ENCODE peak calls at places on chromosomes 12 and 14, in eight cellular contexts. One of them, this sample, is unnamed.

GRCh38 chr12:48151103-48151771 is 6.1 kb downstream of the ASB8 start:
- DNase-seq in SW480: no peak
- DNase-seq in frontal cortex: no peak
- DNase-seq in activated T-helper 1 cell treated with anti-CD3 and anti-CD28 coated beads, Interleukin-2, amount 50 U/mL, for 16 hours: no peak
- DNase-seq in HuH-7.5: no peak
- DNase-seq in CD4-positive, CD25-positive, alpha-beta regulatory T cell: no peak
- DNase-seq in NCI-H1092: no peak
- DNase-seq in AG04450: no peak
- DNase-seq in this sample: no peak

GRCh38 chr12:31896514-31897039 is 62.6 kb upstream of the RESF1 start:
- DNase-seq in SW480: no peak
- DNase-seq in frontal cortex: no peak
- DNase-seq in activated T-helper 1 cell treated with anti-CD3 and anti-CD28 coated beads, Interleukin-2, amount 50 U/mL, for 16 hours: peak; percentile 72
- DNase-seq in HuH-7.5: no peak
- DNase-seq in CD4-positive, CD25-positive, alpha-beta regulatory T cell: peak; percentile 96
- DNase-seq in NCI-H1092: no peak
- DNase-seq in AG04450: no peak
- DNase-seq in this sample: peak; percentile 67

GRCh38 chr12:100675432-100675831 is 101.9 kb downstream of the GAS2L3 start:
- DNase-seq in SW480: no peak
- DNase-seq in frontal cortex: no peak
- DNase-seq in activated T-helper 1 cell treated with anti-CD3 and anti-CD28 coated beads, Interleukin-2, amount 50 U/mL, for 16 hours: no peak
- DNase-seq in HuH-7.5: no peak
- DNase-seq in CD4-positive, CD25-positive, alpha-beta regulatory T cell: no peak
- DNase-seq in NCI-H1092: peak; percentile 22
- DNase-seq in AG04450: peak; percentile 47
- DNase-seq in this sample: no peak

GRCh38 chr12:59122784-59123183 is 202.5 kb upstream of the LRIG3 start:
- DNase-seq in SW480: no peak
- DNase-seq in frontal cortex: no peak
- DNase-seq in activated T-helper 1 cell treated with anti-CD3 and anti-CD28 coated beads, Interleukin-2, amount 50 U/mL, for 16 hours: no peak
- DNase-seq in HuH-7.5: no peak
- DNase-seq in CD4-positive, CD25-positive, alpha-beta regulatory T cell: no peak
- DNase-seq in NCI-H1092: no peak
- DNase-seq in AG04450: no peak
- DNase-seq in this sample: no peak

GRCh38 chr14:95068091-95068490 is 89.2 kb downstream of the DICER1 start:
- DNase-seq in SW480: no peak
- DNase-seq in frontal cortex: no peak
- DNase-seq in activated T-helper 1 cell treated with anti-CD3 and anti-CD28 coated beads, Interleukin-2, amount 50 U/mL, for 16 hours: no peak
- DNase-seq in HuH-7.5: no peak
- DNase-seq in CD4-positive, CD25-positive, alpha-beta regulatory T cell: no peak
- DNase-seq in NCI-H1092: no peak
- DNase-seq in AG04450: no peak
- DNase-seq in this sample: no peak

GRCh38 chr12:89861086-89861485 is 152.4 kb upstream of the ATP2B1 start:
- DNase-seq in SW480: no peak
- DNase-seq in frontal cortex: no peak
- DNase-seq in activated T-helper 1 cell treated with anti-CD3 and anti-CD28 coated beads, Interleukin-2, amount 50 U/mL, for 16 hours: no peak
- DNase-seq in HuH-7.5: no peak
- DNase-seq in CD4-positive, CD25-positive, alpha-beta regulatory T cell: no peak
- DNase-seq in NCI-H1092: no peak
- DNase-seq in AG04450: no peak
- DNase-seq in this sample: no peak

GRCh38 chr14:74846168-74846567 is 29.8 kb downstream of the PROX2 start:
- DNase-seq in SW480: no peak
- DNase-seq in frontal cortex: no peak
- DNase-seq in activated T-helper 1 cell treated with anti-CD3 and anti-CD28 coated beads, Interleukin-2, amount 50 U/mL, for 16 hours: no peak
- DNase-seq in HuH-7.5: no peak
- DNase-seq in CD4-positive, CD25-positive, alpha-beta regulatory T cell: no peak
- DNase-seq in NCI-H1092: no peak
- DNase-seq in AG04450: no peak
- DNase-seq in this sample: no peak

GRCh38 chr12:11543513-11544168 is 105.8 kb upstream of the ETV6 start:
- DNase-seq in SW480: no peak
- DNase-seq in frontal cortex: no peak
- DNase-seq in activated T-helper 1 cell treated with anti-CD3 and anti-CD28 coated beads, Interleukin-2, amount 50 U/mL, for 16 hours: no peak
- DNase-seq in HuH-7.5: no peak
- DNase-seq in CD4-positive, CD25-positive, alpha-beta regulatory T cell: no peak
- DNase-seq in NCI-H1092: no peak
- DNase-seq in AG04450: no peak
- DNase-seq in this sample: no peak

GRCh38 chr12:25594376-25594775 is 41.3 kb upstream of the LMNTD1 start:
- DNase-seq in SW480: no peak
- DNase-seq in frontal cortex: no peak
- DNase-seq in activated T-helper 1 cell treated with anti-CD3 and anti-CD28 coated beads, Interleukin-2, amount 50 U/mL, for 16 hours: no peak
- DNase-seq in HuH-7.5: no peak
- DNase-seq in CD4-positive, CD25-positive, alpha-beta regulatory T cell: no peak
- DNase-seq in NCI-H1092: no peak
- DNase-seq in AG04450: no peak
- DNase-seq in this sample: no peak

GRCh38 chr14:100540141-100540925 is 46.9 kb downstream of the BEGAIN start:
- DNase-seq in SW480: no peak
- DNase-seq in frontal cortex: no peak
- DNase-seq in activated T-helper 1 cell treated with anti-CD3 and anti-CD28 coated beads, Interleukin-2, amount 50 U/mL, for 16 hours: no peak
- DNase-seq in HuH-7.5: no peak
- DNase-seq in CD4-positive, CD25-positive, alpha-beta regulatory T cell: no peak
- DNase-seq in NCI-H1092: no peak
- DNase-seq in AG04450: no peak
- DNase-seq in this sample: no peak

GRCh38 chr12:79932393-79932792 is 2.5 kb downstream of the PPP1R12A start:
- DNase-seq in SW480: no peak
- DNase-seq in frontal cortex: no peak
- DNase-seq in activated T-helper 1 cell treated with anti-CD3 and anti-CD28 coated beads, Interleukin-2, amount 50 U/mL, for 16 hours: no peak
- DNase-seq in HuH-7.5: no peak
- DNase-seq in CD4-positive, CD25-positive, alpha-beta regulatory T cell: no peak
- DNase-seq in NCI-H1092: no peak
- DNase-seq in AG04450: no peak
- DNase-seq in this sample: no peak

GRCh38 chr14:105120056-105120455 is 48.5 kb downstream of the JAG2 start:
- DNase-seq in SW480: no peak
- DNase-seq in frontal cortex: no peak
- DNase-seq in activated T-helper 1 cell treated with anti-CD3 and anti-CD28 coated beads, Interleukin-2, amount 50 U/mL, for 16 hours: no peak
- DNase-seq in HuH-7.5: no peak
- DNase-seq in CD4-positive, CD25-positive, alpha-beta regulatory T cell: no peak
- DNase-seq in NCI-H1092: no peak
- DNase-seq in AG04450: no peak
- DNase-seq in this sample: no peak

GRCh38 chr12:82765971-82766705 is 79.4 kb downstream of the TMTC2 start:
- DNase-seq in SW480: no peak
- DNase-seq in frontal cortex: no peak
- DNase-seq in activated T-helper 1 cell treated with anti-CD3 and anti-CD28 coated beads, Interleukin-2, amount 50 U/mL, for 16 hours: no peak
- DNase-seq in HuH-7.5: no peak
- DNase-seq in CD4-positive, CD25-positive, alpha-beta regulatory T cell: no peak
- DNase-seq in NCI-H1092: no peak
- DNase-seq in AG04450: no peak
- DNase-seq in this sample: no peak

GRCh38 chr14:65109357-65109756 is 7.0 kb upstream of the MAX start:
- DNase-seq in SW480: no peak
- DNase-seq in frontal cortex: no peak
- DNase-seq in activated T-helper 1 cell treated with anti-CD3 and anti-CD28 coated beads, Interleukin-2, amount 50 U/mL, for 16 hours: no peak
- DNase-seq in HuH-7.5: no peak
- DNase-seq in CD4-positive, CD25-positive, alpha-beta regulatory T cell: no peak
- DNase-seq in NCI-H1092: no peak
- DNase-seq in AG04450: no peak
- DNase-seq in this sample: no peak

GRCh38 chr12:131894981-131895639 is 688 bp downstream of the ULK1 start:
- DNase-seq in SW480: no peak
- DNase-seq in frontal cortex: peak; percentile 42
- DNase-seq in activated T-helper 1 cell treated with anti-CD3 and anti-CD28 coated beads, Interleukin-2, amount 50 U/mL, for 16 hours: no peak
- DNase-seq in HuH-7.5: peak; percentile 58
- DNase-seq in CD4-positive, CD25-positive, alpha-beta regulatory T cell: no peak
- DNase-seq in NCI-H1092: no peak
- DNase-seq in AG04450: no peak
- DNase-seq in this sample: no peak

GRCh38 chr12:76002598-76003262 is 28.8 kb downstream of the PHLDA1 start:
- DNase-seq in SW480: no peak
- DNase-seq in frontal cortex: no peak
- DNase-seq in activated T-helper 1 cell treated with anti-CD3 and anti-CD28 coated beads, Interleukin-2, amount 50 U/mL, for 16 hours: no peak
- DNase-seq in HuH-7.5: no peak
- DNase-seq in CD4-positive, CD25-positive, alpha-beta regulatory T cell: no peak
- DNase-seq in NCI-H1092: no peak
- DNase-seq in AG04450: no peak
- DNase-seq in this sample: no peak

GRCh38 chr14:71319646-71320045 is 412.4 kb downstream of the PCNX1 start:
- DNase-seq in SW480: peak; percentile 36
- DNase-seq in frontal cortex: no peak
- DNase-seq in activated T-helper 1 cell treated with anti-CD3 and anti-CD28 coated beads, Interleukin-2, amount 50 U/mL, for 16 hours: no peak
- DNase-seq in HuH-7.5: no peak
- DNase-seq in CD4-positive, CD25-positive, alpha-beta regulatory T cell: no peak
- DNase-seq in NCI-H1092: no peak
- DNase-seq in AG04450: no peak
- DNase-seq in this sample: no peak

GRCh38 chr12:107591095-107591375 is 94.6 kb upstream of the PWP1 start:
- DNase-seq in SW480: no peak
- DNase-seq in frontal cortex: no peak
- DNase-seq in activated T-helper 1 cell treated with anti-CD3 and anti-CD28 coated beads, Interleukin-2, amount 50 U/mL, for 16 hours: no peak
- DNase-seq in HuH-7.5: no peak
- DNase-seq in CD4-positive, CD25-positive, alpha-beta regulatory T cell: no peak
- DNase-seq in NCI-H1092: no peak
- DNase-seq in AG04450: no peak
- DNase-seq in this sample: no peak

GRCh38 chr14:49971156-49972141 is 78.6 kb downstream of the ARF6 start:
- DNase-seq in SW480: no peak
- DNase-seq in frontal cortex: no peak
- DNase-seq in activated T-helper 1 cell treated with anti-CD3 and anti-CD28 coated beads, Interleukin-2, amount 50 U/mL, for 16 hours: no peak
- DNase-seq in HuH-7.5: no peak
- DNase-seq in CD4-positive, CD25-positive, alpha-beta regulatory T cell: peak; percentile 95
- DNase-seq in NCI-H1092: peak; percentile 30
- DNase-seq in AG04450: no peak
- DNase-seq in this sample: no peak

GRCh38 chr14:68609012-68609411 is 183.9 kb downstream of the ZFP36L1 start:
- DNase-seq in SW480: no peak
- DNase-seq in frontal cortex: no peak
- DNase-seq in activated T-helper 1 cell treated with anti-CD3 and anti-CD28 coated beads, Interleukin-2, amount 50 U/mL, for 16 hours: no peak
- DNase-seq in HuH-7.5: no peak
- DNase-seq in CD4-positive, CD25-positive, alpha-beta regulatory T cell: no peak
- DNase-seq in NCI-H1092: no peak
- DNase-seq in AG04450: no peak
- DNase-seq in this sample: no peak

GRCh38 chr14:32509632-32510187 is 180.6 kb downstream of the AKAP6 start:
- DNase-seq in SW480: no peak
- DNase-seq in frontal cortex: peak; percentile 12
- DNase-seq in activated T-helper 1 cell treated with anti-CD3 and anti-CD28 coated beads, Interleukin-2, amount 50 U/mL, for 16 hours: no peak
- DNase-seq in HuH-7.5: no peak
- DNase-seq in CD4-positive, CD25-positive, alpha-beta regulatory T cell: no peak
- DNase-seq in NCI-H1092: no peak
- DNase-seq in AG04450: peak; percentile 88
- DNase-seq in this sample: no peak

GRCh38 chr12:112937741-112938719 is at the start of gene OAS3:
- DNase-seq in SW480: peak; percentile 81
- DNase-seq in frontal cortex: peak; percentile 52
- DNase-seq in activated T-helper 1 cell treated with anti-CD3 and anti-CD28 coated beads, Interleukin-2, amount 50 U/mL, for 16 hours: peak; percentile 47
- DNase-seq in HuH-7.5: peak; percentile 45
- DNase-seq in CD4-positive, CD25-positive, alpha-beta regulatory T cell: peak; percentile 72
- DNase-seq in NCI-H1092: peak; percentile 54
- DNase-seq in AG04450: peak; percentile 46
- DNase-seq in this sample: peak; percentile 66

GRCh38 chr12:119710941-119711551 is 43.1 kb downstream of the PRKAB1 start:
- DNase-seq in SW480: no peak
- DNase-seq in frontal cortex: no peak
- DNase-seq in activated T-helper 1 cell treated with anti-CD3 and anti-CD28 coated beads, Interleukin-2, amount 50 U/mL, for 16 hours: no peak
- DNase-seq in HuH-7.5: no peak
- DNase-seq in CD4-positive, CD25-positive, alpha-beta regulatory T cell: no peak
- DNase-seq in NCI-H1092: no peak
- DNase-seq in AG04450: no peak
- DNase-seq in this sample: no peak

GRCh38 chr14:93019367-93019843 is 96.3 kb downstream of the ITPK1 start:
- DNase-seq in SW480: no peak
- DNase-seq in frontal cortex: no peak
- DNase-seq in activated T-helper 1 cell treated with anti-CD3 and anti-CD28 coated beads, Interleukin-2, amount 50 U/mL, for 16 hours: no peak
- DNase-seq in HuH-7.5: no peak
- DNase-seq in CD4-positive, CD25-positive, alpha-beta regulatory T cell: no peak
- DNase-seq in NCI-H1092: peak; percentile 65
- DNase-seq in AG04450: no peak
- DNase-seq in this sample: no peak

GRCh38 chr14:104144453-104144790 is 6.0 kb downstream of the KIF26A start:
- DNase-seq in SW480: no peak
- DNase-seq in frontal cortex: no peak
- DNase-seq in activated T-helper 1 cell treated with anti-CD3 and anti-CD28 coated beads, Interleukin-2, amount 50 U/mL, for 16 hours: no peak
- DNase-seq in HuH-7.5: no peak
- DNase-seq in CD4-positive, CD25-positive, alpha-beta regulatory T cell: no peak
- DNase-seq in NCI-H1092: no peak
- DNase-seq in AG04450: no peak
- DNase-seq in this sample: no peak

GRCh38 chr14:73344304-73344703 is 107.0 kb downstream of the PAPLN start:
- DNase-seq in SW480: no peak
- DNase-seq in frontal cortex: no peak
- DNase-seq in activated T-helper 1 cell treated with anti-CD3 and anti-CD28 coated beads, Interleukin-2, amount 50 U/mL, for 16 hours: no peak
- DNase-seq in HuH-7.5: no peak
- DNase-seq in CD4-positive, CD25-positive, alpha-beta regulatory T cell: no peak
- DNase-seq in NCI-H1092: no peak
- DNase-seq in AG04450: no peak
- DNase-seq in this sample: no peak

GRCh38 chr12:68453876-68454275 is 121.7 kb upstream of the MDM1 start:
- DNase-seq in SW480: no peak
- DNase-seq in frontal cortex: no peak
- DNase-seq in activated T-helper 1 cell treated with anti-CD3 and anti-CD28 coated beads, Interleukin-2, amount 50 U/mL, for 16 hours: no peak
- DNase-seq in HuH-7.5: no peak
- DNase-seq in CD4-positive, CD25-positive, alpha-beta regulatory T cell: no peak
- DNase-seq in NCI-H1092: no peak
- DNase-seq in AG04450: no peak
- DNase-seq in this sample: no peak

GRCh38 chr14:77051101-77051500 is 22.6 kb upstream of the IRF2BPL start:
- DNase-seq in SW480: no peak
- DNase-seq in frontal cortex: no peak
- DNase-seq in activated T-helper 1 cell treated with anti-CD3 and anti-CD28 coated beads, Interleukin-2, amount 50 U/mL, for 16 hours: no peak
- DNase-seq in HuH-7.5: no peak
- DNase-seq in CD4-positive, CD25-positive, alpha-beta regulatory T cell: no peak
- DNase-seq in NCI-H1092: no peak
- DNase-seq in AG04450: no peak
- DNase-seq in this sample: no peak

This sample was measured in T-helper 17 cell.